ENCODE peak calls at places on chromosome 21, in nine cellular contexts. P, G, I, L, V, Z, K, X and M are unnamed samples.

GRCh38 chr21:42929969-42930368 is 4.5 kb upstream of the ERVH48-1 start:
- DNase-seq in Z (peak), V (no peak), G (peak), L (no peak), X (no peak), I (no peak), K (no peak), P (no peak), M (no peak)

GRCh38 chr21:33266784-33267135 is 593 bp downstream of the IL10RB start:
- DNase-seq in G (peak), K (no peak), X (no peak), L (no peak), Z (peak), V (no peak), P (peak), I (no peak), M (peak)

GRCh38 chr21:30251781-30252180 is 31.0 kb downstream of the KRTAP24-1 start:
- DNase-seq in X (no peak), V (no peak), K (no peak), G (no peak), Z (no peak), P (no peak), L (no peak), I (no peak), M (no peak)

GRCh38 chr21:34639882-34640788 is 25.2 kb upstream of the RCAN1 start:
- DNase-seq in K (no peak), G (peak), L (no peak), X (no peak), I (no peak), Z (peak), P (no peak), V (no peak), M (peak)

GRCh38 chr21:30194701-30195299 is 21.1 kb downstream of the CLDN8 start:
- DNase-seq in V (peak), P (no peak), X (no peak), Z (no peak), I (peak), K (peak), G (peak), L (no peak), M (no peak)

GRCh38 chr21:35520869-35521268 is 471.8 kb upstream of the RUNX1 start:
- DNase-seq in G (no peak), X (no peak), I (no peak), Z (no peak), K (no peak), L (no peak), P (no peak), V (no peak), M (no peak)

GRCh38 chr21:16422702-16423101 is 692.9 kb downstream of the USP25 start:
- DNase-seq in Z (no peak), V (no peak), X (no peak), L (no peak), P (no peak), G (no peak), K (no peak), I (no peak), M (no peak)

GRCh38 chr21:33268736-33269441 is 2.7 kb downstream of the IL10RB start:
- DNase-seq in I (no peak), V (no peak), K (no peak), X (no peak), G (no peak), Z (peak), L (no peak), P (peak), M (peak)

GRCh38 chr21:14862794-14863720 is 201.7 kb downstream of the NRIP1 start:
- DNase-seq in X (no peak), L (no peak), I (peak), P (no peak), V (peak), G (peak), Z (no peak), K (peak), M (no peak)

GRCh38 chr21:17660862-17661261 is 48.2 kb upstream of the BTG3 start:
- DNase-seq in L (no peak), G (no peak), V (no peak), K (no peak), Z (no peak), X (no peak), P (no peak), I (no peak), M (no peak)

GRCh38 chr21:36246080-36246631 is 73.8 kb upstream of the MORC3 start:
- DNase-seq in V (peak), Z (no peak), K (no peak), I (no peak), X (peak), P (peak), G (no peak), L (no peak), M (no peak)

GRCh38 chr21:46622226-46622625 is 13.2 kb upstream of the PRMT2 start:
- DNase-seq in V (no peak), K (peak), P (no peak), Z (no peak), G (no peak), X (no peak), L (no peak), I (peak), M (no peak)

GRCh38 chr21:43658094-43658725 is 1.1 kb downstream of the HSF2BP start:
- DNase-seq in P (peak), K (no peak), X (no peak), I (no peak), V (no peak), G (no peak), L (no peak), Z (no peak), M (no peak)

GRCh38 chr21:36964398-36964797 is 2.1 kb downstream of the HLCS start:
- DNase-seq in X (no peak), K (no peak), L (no peak), P (no peak), G (peak), V (no peak), Z (no peak), I (no peak), M (no peak)

GRCh38 chr21:35467536-35467935 is 418.4 kb upstream of the RUNX1 start:
- DNase-seq in L (no peak), P (no peak), V (no peak), X (no peak), K (no peak), I (no peak), G (no peak), Z (no peak), M (no peak)

GRCh38 chr21:37198989-37199924 is 67.9 kb downstream of the VPS26C start:
- DNase-seq in P (no peak), I (no peak), V (no peak), L (no peak), Z (no peak), G (no peak), X (no peak), K (no peak), M (no peak)

GRCh38 chr21:17658931-17659330 is 46.2 kb upstream of the BTG3 start:
- DNase-seq in P (no peak), K (no peak), I (no peak), V (no peak), L (no peak), X (no peak), Z (no peak), G (no peak), M (no peak)

GRCh38 chr21:34926784-34927548 is 122.1 kb downstream of the RUNX1 start:
- DNase-seq in G (no peak), V (no peak), I (no peak), Z (no peak), X (no peak), P (no peak), L (no peak), K (no peak), M (no peak)

GRCh38 chr21:34336756-34337391 is 26.9 kb upstream of the KCNE2 start:
- DNase-seq in V (no peak), Z (no peak), P (no peak), K (no peak), I (no peak), L (no peak), G (no peak), X (no peak), M (no peak)

GRCh38 chr21:37458669-37459276 is 92.2 kb downstream of the DYRK1A start:
- DNase-seq in L (no peak), G (no peak), K (no peak), P (no peak), I (no peak), V (no peak), Z (no peak), X (no peak), M (no peak)

GRCh38 chr21:35824136-35824535 is 236.2 kb downstream of the SETD4 start:
- DNase-seq in P (no peak), K (no peak), V (no peak), G (no peak), I (no peak), X (no peak), L (peak), Z (no peak), M (no peak)

GRCh38 chr21:22791986-22792560 is 1793.9 kb downstream of the NCAM2 start:
- DNase-seq in P (no peak), G (peak), I (peak), V (peak), X (no peak), K (peak), Z (peak), L (no peak), M (peak)

GRCh38 chr21:34580181-34580700 is 34.7 kb downstream of the RCAN1 start:
- DNase-seq in X (no peak), Z (no peak), P (peak), K (no peak), L (no peak), I (no peak), V (no peak), G (no peak), M (no peak)

GRCh38 chr21:36807421-36808004 is 108.6 kb downstream of the SIM2 start:
- DNase-seq in K (no peak), G (no peak), V (no peak), X (no peak), P (no peak), Z (no peak), L (no peak), I (no peak), M (no peak)

GRCh38 chr21:35578350-35578782 is 482.0 kb downstream of the SETD4 start:
- DNase-seq in Z (no peak), K (no peak), X (no peak), G (no peak), P (no peak), I (no peak), L (no peak), V (no peak), M (no peak)

GRCh38 chr21:35324372-35325220 is 275.5 kb upstream of the RUNX1 start:
- DNase-seq in X (no peak), G (no peak), P (no peak), Z (no peak), K (no peak), L (peak), V (no peak), I (no peak), M (no peak)

GRCh38 chr21:15514073-15514946 is 215.5 kb upstream of the USP25 start:
- DNase-seq in K (no peak), L (no peak), X (no peak), V (no peak), Z (peak), I (no peak), G (no peak), P (peak), M (peak)

GRCh38 chr21:42513985-42514882 is 582 bp downstream of the SLC37A1 start:
- DNase-seq in G (no peak), Z (peak), P (peak), V (peak), I (peak), L (no peak), K (peak), X (peak), M (peak)

GRCh38 chr21:42430570-42430969 is 26.9 kb downstream of the UBASH3A start:
- DNase-seq in K (no peak), V (no peak), G (no peak), I (no peak), L (no peak), X (no peak), P (no peak), Z (no peak), M (no peak)

GRCh38 chr21:37074546-37074945 is 1.5 kb downstream of the TTC3 start:
- DNase-seq in Z (no peak), L (no peak), I (no peak), X (no peak), K (no peak), V (no peak), P (no peak), G (no peak), M (no peak)

DNA sequence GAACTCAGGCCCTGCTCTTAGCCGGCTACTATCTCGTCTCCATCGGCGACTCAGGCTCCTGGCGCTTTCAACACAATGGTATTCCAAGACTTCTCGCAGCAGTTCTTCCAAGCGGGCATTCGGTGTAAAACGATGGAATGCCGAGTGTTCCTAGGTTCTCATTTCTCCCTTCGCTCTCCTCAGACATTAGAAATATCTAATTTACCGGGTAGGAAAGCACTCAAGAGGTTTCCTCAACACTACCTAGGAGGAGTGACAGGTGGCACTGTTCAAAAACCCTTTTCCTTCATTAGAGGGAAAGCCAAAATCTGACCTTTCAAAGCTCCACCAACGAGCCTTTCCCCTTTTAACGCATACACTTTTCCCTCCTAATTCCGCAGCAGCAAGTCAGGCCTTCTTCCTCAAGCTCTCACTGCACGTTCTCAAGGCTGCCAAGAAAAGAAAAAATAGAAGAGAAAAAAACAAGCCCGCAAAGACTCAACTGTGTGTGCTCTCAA is 601 bp downstream of the UBE2G2 start:
- DNase-seq in V (peak), X (no peak), K (peak), P (no peak), I (no peak), G (peak), Z (peak), L (no peak), M (peak)
- TF ChIP-seq CTCF in V (no peak), X (peak), K (peak), P (no peak), I (peak), G (peak), Z (peak), L (no peak), M (peak)

GRCh38 chr21:40850071-40850470 is 3.1 kb upstream of the DSCAM start:
- DNase-seq in Z (no peak), X (no peak), K (no peak), I (no peak), L (peak), G (no peak), P (no peak), V (no peak), M (no peak)

GRCh38 chr21:40853956-40854688 is 7.2 kb upstream of the DSCAM start:
- DNase-seq in L (no peak), Z (no peak), P (no peak), X (no peak), V (no peak), K (no peak), G (no peak), I (no peak), M (no peak)

GRCh38 chr21:40851749-40852148 is 4.8 kb upstream of the DSCAM start:
- DNase-seq in K (no peak), Z (no peak), L (peak), X (no peak), I (no peak), P (no peak), G (no peak), V (no peak), M (no peak)

GRCh38 chr21:40847956-40848355 is 998 bp upstream of the DSCAM start:
- DNase-seq in L (peak), V (no peak), G (no peak), X (no peak), I (no peak), Z (no peak), K (peak), P (no peak), M (no peak)

DNA sequence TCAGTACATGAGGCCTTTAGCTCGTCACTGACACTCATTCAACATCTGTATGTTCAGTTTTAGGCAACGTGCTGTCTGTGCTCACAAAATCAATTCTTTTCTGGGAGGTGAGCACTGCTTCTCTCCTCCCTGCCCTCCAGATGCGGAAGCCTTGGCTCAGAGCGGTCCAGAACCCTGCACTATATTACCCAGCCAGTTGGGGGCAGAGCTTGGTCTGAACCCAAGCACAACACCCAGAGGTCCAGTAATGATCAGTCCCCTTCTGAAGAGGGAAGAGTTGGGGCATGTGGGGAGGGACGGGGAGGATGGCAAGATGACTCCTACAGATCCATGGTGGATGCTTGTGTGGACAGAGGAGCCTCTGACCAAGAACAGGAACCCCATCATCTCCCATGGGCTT is 5.6 kb upstream of the DSCAM start:
- DNase-seq in L (no peak), Z (no peak), G (no peak), K (no peak), P (no peak), X (peak), V (no peak), I (no peak), M (no peak)
- TF ChIP-seq CTCF in L (no peak), Z (no peak), G (no peak), K (peak), P (no peak), X (peak), V (no peak), I (no peak), M (no peak)

GRCh38 chr21:45152265-45152746 is 77.9 kb downstream of the ADARB1 start:
- DNase-seq in I (peak), G (peak), L (no peak), K (peak), X (peak), Z (peak), P (peak), V (peak), M (peak)
- TF ChIP-seq CTCF in I (no peak), G (peak), L (peak), K (peak), X (peak), Z (peak), P (no peak), V (peak), M (peak)

DNA sequence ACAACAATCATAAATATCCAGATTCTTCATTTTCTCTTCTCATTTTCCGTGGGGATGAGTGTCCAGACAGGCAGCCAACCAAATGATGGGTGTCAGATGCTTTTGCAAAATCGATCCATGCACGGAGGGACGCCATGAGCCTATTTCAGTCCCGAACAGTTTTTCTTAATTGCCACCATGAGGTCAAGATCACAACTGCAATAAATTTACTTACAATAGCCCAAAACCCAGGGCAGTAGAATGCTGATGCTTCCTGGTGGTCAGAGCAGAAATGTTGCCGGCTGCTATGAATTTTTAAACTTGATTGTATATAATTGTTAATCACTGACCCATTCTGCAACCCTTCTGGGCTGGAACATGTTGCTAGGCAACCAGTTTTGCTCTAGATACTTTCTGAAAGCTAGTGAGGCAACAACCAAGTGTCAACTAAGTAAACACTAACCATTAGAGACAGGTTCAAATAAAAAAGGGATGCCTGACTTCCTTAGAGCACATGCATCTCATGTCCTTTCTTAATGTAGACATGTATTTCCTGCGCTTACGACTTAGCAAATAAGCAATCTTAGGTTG is 132.6 kb upstream of the TIAM1 start:
- DNase-seq in L (no peak), V (no peak), P (no peak), Z (no peak), G (no peak), X (no peak), K (no peak), I (no peak), M (no peak)
- TF ChIP-seq CTCF in L (no peak), V (no peak), P (no peak), Z (no peak), G (no peak), X (no peak), K (no peak), I (no peak), M (no peak)

DNA sequence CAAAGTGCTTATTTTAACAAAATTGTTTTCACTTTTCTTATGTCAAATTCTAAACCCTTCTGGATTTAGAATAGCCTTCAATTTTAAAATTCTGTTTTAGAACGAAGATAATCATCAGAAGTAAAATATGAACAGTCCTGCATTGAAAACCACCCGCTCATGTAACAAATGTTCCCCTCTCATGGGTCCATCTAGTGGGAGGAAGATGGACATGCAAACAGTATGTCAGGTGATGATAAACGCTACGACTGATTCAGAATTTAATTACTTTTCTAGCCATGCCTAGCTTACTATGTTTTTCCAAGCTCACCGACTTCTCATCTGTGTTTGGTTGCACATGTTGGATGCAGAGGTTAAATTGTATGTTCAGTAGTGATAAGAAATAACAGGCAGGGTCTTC is 23.5 kb downstream of the SOD1 start:
- DNase-seq in L (no peak), Z (no peak), K (no peak), G (no peak), V (no peak), P (no peak), I (no peak), X (no peak), M (no peak)
- TF ChIP-seq CTCF in L (no peak), Z (no peak), K (peak), G (no peak), V (no peak), P (no peak), I (no peak), X (peak), M (no peak)

GRCh38 chr21:26833460-26833939 is 11.7 kb downstream of the ADAMTS1 start:
- DNase-seq in L (no peak), X (no peak), V (no peak), G (no peak), I (no peak), K (no peak), Z (no peak), P (no peak), M (no peak)

GRCh38 chr21:26835714-26836265 is 9.4 kb downstream of the ADAMTS1 start:
- DNase-seq in P (no peak), V (no peak), G (no peak), I (no peak), Z (no peak), K (no peak), L (no peak), X (no peak), M (no peak)

GRCh38 chr21:26836546-26836945 is 8.7 kb downstream of the ADAMTS1 start:
- DNase-seq in G (no peak), L (no peak), X (no peak), Z (no peak), K (no peak), V (no peak), I (no peak), P (no peak), M (no peak)

GRCh38 chr21:26834181-26834945 is 10.8 kb downstream of the ADAMTS1 start:
- DNase-seq in I (no peak), K (no peak), G (no peak), Z (no peak), V (no peak), X (no peak), P (no peak), L (no peak), M (no peak)

DNA sequence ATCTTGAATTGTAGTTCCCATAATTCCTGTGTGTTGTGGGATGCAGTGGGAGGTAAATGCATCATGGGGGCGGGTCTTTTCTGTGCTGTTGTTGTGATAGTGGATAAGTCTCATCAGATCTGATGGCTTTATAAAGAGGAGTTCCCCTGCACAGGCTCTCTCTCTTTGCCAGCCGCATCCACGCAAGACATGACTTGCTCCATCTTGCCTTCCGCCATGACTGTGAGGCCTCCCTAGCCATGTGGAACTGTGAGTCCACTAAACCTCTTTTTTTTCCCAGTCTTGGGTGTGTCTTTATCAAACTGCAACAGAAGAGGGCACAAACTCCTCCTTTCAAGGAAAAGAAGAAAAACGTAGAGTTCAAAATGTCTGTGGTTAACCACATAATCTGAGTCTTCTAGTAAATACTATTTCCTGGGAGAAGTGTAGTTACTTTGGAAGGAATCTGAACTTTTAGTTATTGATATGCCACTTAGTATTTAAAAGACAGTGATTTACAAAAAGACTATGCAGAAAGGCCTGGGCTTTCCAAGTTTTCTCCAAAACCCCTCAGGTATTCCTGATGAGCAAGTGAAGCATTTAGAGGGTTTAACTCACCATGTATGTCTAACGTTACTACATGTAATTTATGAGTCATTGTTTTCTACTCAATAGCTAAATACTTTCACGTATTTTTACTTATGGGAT is 10.0 kb downstream of the ADAMTS1 start:
- DNase-seq in P (no peak), V (no peak), G (no peak), Z (no peak), I (no peak), X (no peak), K (no peak), L (no peak), M (no peak)
- TF ChIP-seq CTCF in P (no peak), V (no peak), G (no peak), Z (no peak), I (no peak), X (no peak), K (no peak), L (no peak), M (no peak)